ENCODE peak calls at places on chromosomes 4 and X, in eight cellular contexts. M, L, V, R, B, F, A and Q are unnamed samples.

GRCh38 chr4:67087897-67088296 is 457.4 kb downstream of the CENPC start:
- DNase-seq in M (peak), L (peak), V (no peak), R (peak), B (peak), F (no peak), A (peak), Q (peak)

GRCh38 chrX:74420194-74421035 is 878 bp upstream of the SLC16A2 start:
- DNase-seq in M (peak), L (peak), V (peak), R (peak), B (peak), F (peak), A (peak), Q (peak)

GRCh38 chrX:10574663-10575062 is 45.7 kb downstream of the MID1 start:
- DNase-seq in M (no peak), L (peak), V (no peak), R (peak), B (peak), F (no peak), A (peak), Q (no peak)

GRCh38 chrX:154714925-154715324 is 36.0 kb downstream of the GAB3 start:
- DNase-seq in M (peak), L (peak), V (peak), R (no peak), B (peak), F (no peak), A (peak), Q (peak)

GRCh38 chrX:17860179-17860780 is 818 bp downstream of the RAI2 start:
- DNase-seq in M (no peak), L (no peak), V (no peak), R (peak), B (peak), F (no peak), A (no peak), Q (peak)

GRCh38 chr4:82480786-82481317 is 50.5 kb downstream of the ENOPH1 start:
- DNase-seq in M (no peak), L (no peak), V (no peak), R (no peak), B (no peak), F (no peak), A (no peak), Q (no peak)

GRCh38 chr4:78544681-78545080 is 6.9 kb upstream of the ANXA3 start:
- DNase-seq in M (no peak), L (no peak), V (no peak), R (no peak), B (no peak), F (no peak), A (no peak), Q (no peak)

GRCh38 chr4:82898322-82899243 is 2.0 kb upstream of the THAP9 start:
- DNase-seq in M (peak), L (no peak), V (peak), R (no peak), B (peak), F (peak), A (peak), Q (no peak)

GRCh38 chrX:40076750-40077149 is 21.0 kb downstream of the BCOR start:
- DNase-seq in M (no peak), L (no peak), V (no peak), R (no peak), B (no peak), F (no peak), A (peak), Q (no peak)

GRCh38 chrX:97481228-97481627 is 597.5 kb downstream of the RPA4 start:
- DNase-seq in M (no peak), L (no peak), V (no peak), R (no peak), B (no peak), F (no peak), A (no peak), Q (no peak)

GRCh38 chr4:123593655-123594054 is 197.1 kb downstream of the SPRY1 start:
- DNase-seq in M (no peak), L (no peak), V (no peak), R (no peak), B (no peak), F (no peak), A (no peak), Q (no peak)

GRCh38 chr4:108118505-108118904 is 50.2 kb downstream of the LEF1 start:
- DNase-seq in M (peak), L (no peak), V (peak), R (no peak), B (no peak), F (no peak), A (peak), Q (no peak)

GRCh38 chr4:89164400-89164799 is 53.1 kb downstream of the TIGD2 start:
- DNase-seq in M (no peak), L (no peak), V (no peak), R (no peak), B (no peak), F (no peak), A (no peak), Q (no peak)

GRCh38 chr4:61427099-61427817 is 227.1 kb downstream of the ADGRL3 start:
- DNase-seq in M (no peak), L (peak), V (no peak), R (no peak), B (no peak), F (no peak), A (no peak), Q (no peak)

GRCh38 chr4:129358571-129358970 is 262.6 kb downstream of the C4orf33 start:
- DNase-seq in M (no peak), L (no peak), V (no peak), R (no peak), B (peak), F (no peak), A (peak), Q (no peak)

GRCh38 chrX:116272328-116272727 is 101.8 kb downstream of the AGTR2 start:
- DNase-seq in M (peak), L (peak), V (peak), R (no peak), B (peak), F (peak), A (peak), Q (no peak)

GRCh38 chrX:20061869-20062254 is 54.8 kb downstream of the MAP7D2 start:
- DNase-seq in M (no peak), L (no peak), V (no peak), R (no peak), B (peak), F (no peak), A (peak), Q (no peak)

GRCh38 chr4:81030061-81030616 is 369 bp upstream of the BMP3 start:
- DNase-seq in M (no peak), L (no peak), V (no peak), R (no peak), B (no peak), F (no peak), A (no peak), Q (no peak)

GRCh38 chr4:73409012-73409862 is 5.2 kb downstream of the ALB start:
- DNase-seq in M (no peak), L (no peak), V (no peak), R (no peak), B (no peak), F (no peak), A (no peak), Q (no peak)

GRCh38 chr4:128299848-128300247 is 12.2 kb upstream of the PGRMC2 start:
- DNase-seq in M (no peak), L (no peak), V (no peak), R (no peak), B (no peak), F (no peak), A (no peak), Q (no peak)

GRCh38 chr4:89403826-89404225 is 96.2 kb upstream of the GPRIN3 start:
- DNase-seq in M (no peak), L (no peak), V (no peak), R (no peak), B (no peak), F (no peak), A (no peak), Q (no peak)

GRCh38 chr4:182968917-182969650 is 51.9 kb upstream of the DCTD start:
- DNase-seq in M (no peak), L (no peak), V (no peak), R (no peak), B (no peak), F (no peak), A (no peak), Q (no peak)

GRCh38 chrX:69501433-69501832 is 2.7 kb upstream of the NALF2 start:
- DNase-seq in M (no peak), L (peak), V (no peak), R (no peak), B (no peak), F (peak), A (no peak), Q (peak)

GRCh38 chrX:14670819-14671218 is 141.5 kb downstream of the GLRA2 start:
- DNase-seq in M (no peak), L (no peak), V (no peak), R (no peak), B (no peak), F (no peak), A (no peak), Q (no peak)

GRCh38 chr4:43047044-43047443 is 154.5 kb downstream of the GRXCR1 start:
- DNase-seq in M (no peak), L (no peak), V (no peak), R (no peak), B (no peak), F (no peak), A (no peak), Q (no peak)

GRCh38 chr4:84967292-84967651 is 782 bp upstream of the WDFY3 start:
- DNase-seq in M (no peak), L (no peak), V (no peak), R (no peak), B (peak), F (no peak), A (no peak), Q (no peak)

GRCh38 chr4:11729548-11729947 is 300.9 kb upstream of the HS3ST1 start:
- DNase-seq in M (peak), L (no peak), V (no peak), R (no peak), B (peak), F (no peak), A (peak), Q (no peak)

GRCh38 chr4:52664479-52664878 is 5.4 kb upstream of the USP46 start:
- DNase-seq in M (no peak), L (no peak), V (no peak), R (no peak), B (no peak), F (no peak), A (no peak), Q (no peak)

GRCh38 chr4:48296330-48296729 is 26.7 kb upstream of the TEC start:
- DNase-seq in M (no peak), L (no peak), V (no peak), R (no peak), B (no peak), F (no peak), A (no peak), Q (no peak)

GRCh38 chr4:186770446-186771175 is 47.0 kb upstream of the FAT1 start:
- DNase-seq in M (no peak), L (no peak), V (no peak), R (no peak), B (peak), F (no peak), A (peak), Q (no peak)

GRCh38 chr4:1777822-1778641 is 15.1 kb upstream of the FGFR3 start:
- DNase-seq in M (peak), L (peak), V (peak), R (no peak), B (peak), F (no peak), A (no peak), Q (peak)

GRCh38 chr4:52103314-52103713 is 52.2 kb downstream of the SPATA18 start:
- DNase-seq in M (peak), L (no peak), V (no peak), R (no peak), B (peak), F (no peak), A (peak), Q (no peak)

GRCh38 chrX:106999002-106999975 is 723 bp downstream of the MORC4 start:
- DNase-seq in M (peak), L (peak), V (peak), R (peak), B (peak), F (peak), A (peak), Q (peak)

GRCh38 chrX:120316587-120317283 is 5.5 kb upstream of the TMEM255A start:
- DNase-seq in M (peak), L (peak), V (no peak), R (no peak), B (no peak), F (no peak), A (peak), Q (no peak)

GRCh38 chr4:8817813-8818062 is 53.9 kb downstream of the HMX1 start:
- DNase-seq in M (no peak), L (no peak), V (no peak), R (no peak), B (no peak), F (no peak), A (no peak), Q (no peak)

GRCh38 chr4:147799986-147800555 is 68.2 kb downstream of the ARHGAP10 start:
- DNase-seq in M (no peak), L (no peak), V (no peak), R (no peak), B (no peak), F (no peak), A (no peak), Q (no peak)

GRCh38 chr4:6546681-6547447 is 28.1 kb upstream of the MAN2B2 start:
- DNase-seq in M (peak), L (peak), V (peak), R (peak), B (peak), F (peak), A (peak), Q (peak)

GRCh38 chrX:63394872-63395271 is 43.7 kb upstream of the SPIN4 start:
- DNase-seq in M (no peak), L (no peak), V (no peak), R (no peak), B (no peak), F (no peak), A (no peak), Q (no peak)

GRCh38 chr4:149896428-149896827 is 80.8 kb upstream of the IQCM start:
- DNase-seq in M (peak), L (peak), V (no peak), R (no peak), B (peak), F (no peak), A (peak), Q (peak)
- TF ChIP-seq CTCF in M (peak), L (no peak), V (no peak), R (no peak), B (peak), F (no peak), A (peak), Q (peak)

GRCh38 chrX:110417128-110417527 is 58.5 kb downstream of the RTL9 start:
- DNase-seq in M (no peak), L (no peak), V (no peak), R (no peak), B (no peak), F (no peak), A (no peak), Q (no peak)

GRCh38 chrX:110420771-110421498 is 62.3 kb downstream of the RTL9 start:
- DNase-seq in M (no peak), L (no peak), V (peak), R (no peak), B (no peak), F (no peak), A (no peak), Q (no peak)

GRCh38 chrX:110418857-110419249 is 60.2 kb downstream of the RTL9 start:
- DNase-seq in M (peak), L (no peak), V (no peak), R (no peak), B (no peak), F (no peak), A (peak), Q (no peak)

GRCh38 chrX:110415440-110416167 is 57.0 kb downstream of the RTL9 start:
- DNase-seq in M (no peak), L (no peak), V (no peak), R (no peak), B (peak), F (no peak), A (peak), Q (no peak)

GRCh38 chrX:110418220-110418856 is 59.7 kb downstream of the RTL9 start:
- DNase-seq in M (peak), L (peak), V (peak), R (peak), B (peak), F (peak), A (peak), Q (peak)
- TF ChIP-seq CTCF in M (peak), L (peak), V (no peak), R (peak), B (peak), F (no peak), A (peak), Q (peak)

GRCh38 chr4:188372856-188373255 is 233.6 kb downstream of the TRIML1 start:
- DNase-seq in M (peak), L (peak), V (peak), R (peak), B (no peak), F (no peak), A (peak), Q (no peak)
- TF ChIP-seq CTCF in M (peak), L (no peak), V (peak), R (peak), B (no peak), F (no peak), A (peak), Q (no peak)

GRCh38 chr4:37434469-37434868 is 189.9 kb downstream of the NWD2 start:
- DNase-seq in M (peak), L (no peak), V (no peak), R (no peak), B (peak), F (no peak), A (peak), Q (no peak)
- TF ChIP-seq CTCF in M (peak), L (no peak), V (peak), R (no peak), B (peak), F (no peak), A (peak), Q (no peak)